ENCODE peak calls at places on chromosome 22, in six cellular contexts. N, L, O, C, E and Q are unnamed samples.

GRCh38 chr22:38935023-38935422 is 22.4 kb upstream of the APOBEC3A start:
- DNase-seq in N (peak; percentile 100), O (no peak), C (no peak), E (no peak), L (no peak), Q (no peak)

GRCh38 chr22:41442240-41442792 is 4.3 kb downstream of the TOB2 start:
- DNase-seq in E (no peak), L (no peak), C (no peak), N (no peak), O (no peak), Q (no peak)

GRCh38 chr22:19663286-19663815 is 51.0 kb upstream of the SEPTIN5 start:
- DNase-seq in N (peak; percentile 80), L (peak; percentile 19), O (peak; percentile 36), E (peak; percentile 54), C (no peak), Q (no peak)

GRCh38 chr22:22992474-22992873 is 77.8 kb upstream of the GNAZ start:
- DNase-seq in C (no peak), N (no peak), O (no peak), E (no peak), L (no peak), Q (no peak)

GRCh38 chr22:33542153-33542552 is 378.1 kb downstream of the LARGE1 start:
- DNase-seq in C (no peak), L (no peak), E (no peak), O (no peak), N (no peak), Q (no peak)

GRCh38 chr22:19801340-19802000 is 40.9 kb downstream of the TBX1 start:
- DNase-seq in L (no peak), E (peak; percentile 54), N (no peak), C (no peak), O (no peak), Q (no peak)

GRCh38 chr22:49156662-49157285 is 670.9 kb downstream of the BRD1 start:
- DNase-seq in C (no peak), L (no peak), N (peak; percentile 39), E (no peak), O (no peak), Q (no peak)

GRCh38 chr22:47633111-47633510 is 870.7 kb downstream of the TBC1D22A start:
- DNase-seq in C (no peak), O (no peak), L (no peak), E (no peak), N (peak; percentile 20), Q (no peak)

GRCh38 chr22:20133930-20134549 is 2.4 kb downstream of the ZDHHC8 start:
- DNase-seq in N (no peak), L (no peak), O (no peak), E (no peak), C (no peak), Q (no peak)

DNA sequence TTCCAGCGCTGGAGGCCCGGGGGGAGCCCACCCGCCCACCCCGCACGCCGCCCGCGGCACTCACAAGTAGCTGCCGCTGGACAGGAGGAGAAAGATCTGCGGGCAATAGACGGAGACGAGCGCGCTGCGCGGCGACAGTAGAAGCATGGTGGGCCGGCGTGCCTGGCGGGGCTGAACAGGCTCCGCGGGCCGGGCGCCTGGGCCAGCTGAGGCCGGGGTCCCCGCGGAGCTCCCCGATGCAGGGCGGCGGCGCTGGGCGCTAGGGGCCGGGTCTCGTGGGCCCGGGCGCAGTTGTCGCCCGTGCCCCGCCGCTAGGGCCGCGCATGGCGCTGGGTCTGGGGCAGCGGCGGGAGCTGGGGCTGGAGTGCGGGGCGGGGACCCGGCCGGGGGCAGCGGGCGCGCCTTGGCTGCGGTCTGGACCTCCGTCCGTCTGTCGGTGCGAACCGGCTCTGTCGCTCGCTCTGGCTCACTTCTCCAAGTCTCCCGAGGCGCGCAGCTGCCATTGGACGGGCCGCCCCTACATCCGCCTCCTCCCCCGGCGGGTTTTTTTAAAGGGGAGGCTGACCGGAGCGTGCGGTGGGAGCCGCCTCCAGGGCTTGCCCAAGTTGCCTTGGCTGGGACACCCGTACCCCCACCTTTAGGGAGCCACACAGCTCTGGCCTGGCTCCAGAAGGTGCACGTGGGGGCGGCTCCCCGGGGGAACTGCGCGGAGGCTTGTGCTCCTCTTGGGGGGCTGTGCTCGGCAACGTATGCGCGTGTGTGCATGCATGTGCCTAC is 4.7 kb downstream of the WNT7B start:
- DNase-seq in O (no peak), L (no peak), C (no peak), E (no peak), N (no peak), Q (no peak)
- TF ChIP-seq CTCF in O (no peak), L (no peak), C (no peak), E (no peak), N (no peak), Q (no peak)

GRCh38 chr22:44728761-44729261 is 23.6 kb upstream of the ARHGAP8 start:
- DNase-seq in C (no peak), E (no peak), L (no peak), N (no peak), O (no peak), Q (no peak)

GRCh38 chr22:44730490-44731356 is 21.7 kb upstream of the ARHGAP8 start:
- DNase-seq in L (no peak), E (no peak), O (no peak), N (no peak), C (no peak), Q (no peak)

GRCh38 chr22:44730034-44730433 is 22.3 kb upstream of the ARHGAP8 start:
- DNase-seq in L (no peak), N (no peak), C (no peak), O (no peak), E (no peak), Q (no peak)

GRCh38 chr22:44727709-44728108 is 24.7 kb upstream of the ARHGAP8 start:
- DNase-seq in O (no peak), N (no peak), E (no peak), C (no peak), L (no peak), Q (no peak)

DNA sequence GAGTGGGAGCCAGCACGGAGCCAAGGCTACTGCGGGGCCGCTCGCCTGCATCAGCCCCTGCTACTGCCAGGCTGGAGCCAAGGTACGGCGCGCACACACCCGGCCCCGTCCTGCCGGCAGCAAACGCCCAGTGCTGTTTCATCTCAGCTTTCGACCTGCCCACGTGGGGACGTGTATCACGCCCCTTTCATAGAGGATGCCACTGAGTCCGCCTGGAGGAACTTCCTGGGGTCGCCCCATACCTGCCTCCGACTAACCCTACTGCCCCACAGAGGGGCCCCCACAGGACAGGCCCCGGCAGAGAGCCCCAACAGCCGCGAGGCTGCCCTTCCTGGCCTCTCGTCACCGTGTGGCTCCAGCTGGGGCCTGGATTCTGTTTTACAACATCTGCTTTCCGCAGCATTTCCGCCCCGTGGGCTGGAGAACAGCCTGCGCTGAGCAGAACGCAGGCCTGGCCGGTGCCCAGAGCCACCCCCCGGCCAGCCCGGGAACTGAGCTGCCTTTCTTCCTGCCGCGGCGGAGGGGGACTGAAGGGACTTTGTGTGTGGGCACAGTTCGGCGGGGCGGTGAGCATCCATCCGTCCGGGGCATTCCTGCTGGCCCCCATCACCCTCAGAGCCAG is 22.9 kb upstream of the ARHGAP8 start:
- DNase-seq in L (peak; percentile 24), C (no peak), E (peak; percentile 15), N (no peak), O (no peak), Q (no peak)
- TF ChIP-seq CTCF in L (peak; percentile 2), C (no peak), E (peak; percentile 35), N (no peak), O (peak; percentile 57), Q (no peak)

GRCh38 chr22:30453731-30454510 is 17.9 kb downstream of the SEC14L3 start:
- DNase-seq in E (no peak), O (no peak), C (no peak), L (peak; percentile 14), N (no peak), Q (no peak)
- TF ChIP-seq CTCF in E (no peak), O (no peak), C (no peak), L (peak; percentile 7), N (no peak), Q (no peak)

DNA sequence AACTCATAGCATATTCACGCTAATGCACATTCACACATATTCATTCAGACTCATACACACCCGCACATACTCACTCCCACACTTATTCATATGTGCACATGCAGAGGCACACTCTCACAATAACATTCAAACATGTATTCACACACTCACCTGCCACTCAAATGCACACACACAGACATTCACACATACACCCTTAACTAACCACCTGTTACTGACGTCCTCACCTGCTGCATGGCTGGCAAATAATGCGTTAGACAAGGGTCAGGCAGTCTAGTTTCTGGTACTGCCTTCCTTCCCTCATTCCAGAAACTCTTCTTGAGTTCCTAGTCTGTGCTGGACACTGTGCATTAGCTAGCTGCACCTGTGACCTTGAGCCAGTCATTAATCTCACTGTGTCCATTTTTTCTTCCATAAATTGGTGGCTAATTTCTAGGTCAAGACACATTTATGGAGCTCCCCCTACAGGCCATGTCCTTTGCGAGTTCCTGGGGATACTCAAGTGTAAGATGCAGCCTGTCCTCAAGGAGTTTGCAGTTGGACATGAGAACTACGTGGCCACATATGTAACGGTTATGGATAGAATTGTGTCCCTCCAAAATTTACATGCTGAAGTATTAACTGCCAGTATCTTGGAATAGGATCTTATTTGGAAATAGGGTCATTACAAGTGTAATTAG is 34.5 kb upstream of the SEZ6L start:
- DNase-seq in N (no peak), L (peak; percentile 41), C (no peak), O (no peak), E (no peak), Q (no peak)
- TF ChIP-seq CTCF in N (no peak), L (peak; percentile 35), C (no peak), O (no peak), E (no peak), Q (peak; percentile 29)

DNA sequence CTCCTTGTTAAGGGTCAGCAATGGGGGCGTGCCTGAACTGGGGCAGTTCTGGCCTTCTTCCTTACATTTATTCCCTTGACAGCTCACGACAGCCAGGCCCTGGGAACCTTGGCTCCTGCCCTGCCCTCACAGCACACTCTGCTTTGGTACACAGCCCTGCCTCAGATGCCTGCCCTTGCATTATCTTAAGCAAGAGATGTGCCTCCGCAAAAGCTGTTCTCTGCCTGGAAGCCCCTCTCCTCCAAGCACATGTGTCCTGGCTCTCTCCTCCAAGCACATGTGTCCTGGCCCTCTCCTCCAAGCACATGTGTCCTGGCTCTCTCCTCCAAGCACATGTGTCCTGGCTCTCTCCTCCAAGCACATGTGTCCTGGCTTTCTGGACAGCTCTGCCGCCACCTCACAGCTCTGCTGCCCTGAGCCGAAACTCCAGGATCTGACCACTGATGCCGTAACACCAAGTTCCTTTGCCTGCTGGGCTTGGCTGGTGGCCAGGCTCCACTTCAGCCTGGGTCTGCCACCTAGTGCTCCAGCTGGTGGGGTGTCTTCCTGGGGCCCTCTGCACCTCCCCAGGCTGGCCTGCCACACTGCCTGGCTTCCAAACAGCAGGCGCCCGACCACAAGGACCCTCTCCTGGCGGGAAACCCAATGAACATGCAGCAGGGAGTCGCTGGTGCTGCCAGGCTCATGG is 53.1 kb downstream of the SCUBE1 start:
- DNase-seq in C (no peak), L (no peak), N (no peak), E (no peak), O (no peak), Q (no peak)
- TF ChIP-seq CTCF in C (no peak), L (no peak), N (no peak), E (no peak), O (no peak), Q (no peak)